ENCODE peak calls at places on chromosome 4, in seven cellular contexts. One of them, this sample, is unnamed.

GRCh38 chr4:25795566-25796454 is 67.0 kb downstream of the SEL1L3 start:
- DNase-seq in AG04449: peak; percentile 53
- DNase-seq in aorta: no peak
- DNase-seq in tibial artery: no peak
- DNase-seq in substantia nigra: no peak
- DNase-seq in GM23338: peak; percentile 78
- DNase-seq in T-helper 1 cell: no peak
- DNase-seq in this sample: no peak

GRCh38 chr4:26060286-26060685 is 146.3 kb downstream of the SMIM20 start:
- DNase-seq in tibial artery: no peak
- DNase-seq in AG04449: no peak
- DNase-seq in substantia nigra: no peak
- DNase-seq in GM23338: no peak
- DNase-seq in T-helper 1 cell: no peak
- DNase-seq in aorta: no peak
- DNase-seq in this sample: no peak

GRCh38 chr4:10077492-10078335 is 38.9 kb downstream of the WDR1 start:
- DNase-seq in AG04449: no peak
- DNase-seq in T-helper 1 cell: no peak
- DNase-seq in GM23338: no peak
- DNase-seq in tibial artery: peak; percentile 54
- DNase-seq in aorta: peak; percentile 76
- DNase-seq in substantia nigra: no peak
- DNase-seq in this sample: no peak

GRCh38 chr4:102623622-102624021 is 122.5 kb downstream of the NFKB1 start:
- DNase-seq in AG04449: no peak
- DNase-seq in GM23338: peak; percentile 57
- DNase-seq in substantia nigra: no peak
- DNase-seq in T-helper 1 cell: no peak
- DNase-seq in aorta: no peak
- DNase-seq in tibial artery: no peak
- DNase-seq in this sample: peak; percentile 54

GRCh38 chr4:165470009-165470408 is 91.2 kb downstream of the CPE start:
- DNase-seq in GM23338: no peak
- DNase-seq in tibial artery: no peak
- DNase-seq in AG04449: no peak
- DNase-seq in aorta: no peak
- DNase-seq in substantia nigra: no peak
- DNase-seq in T-helper 1 cell: no peak
- DNase-seq in this sample: no peak

GRCh38 chr4:122833999-122834398 is 7.4 kb downstream of the FGF2 start:
- DNase-seq in AG04449: no peak
- DNase-seq in T-helper 1 cell: no peak
- DNase-seq in substantia nigra: no peak
- DNase-seq in aorta: no peak
- DNase-seq in GM23338: peak; percentile 45
- DNase-seq in tibial artery: no peak
- DNase-seq in this sample: no peak

GRCh38 chr4:78642934-78643333 is 91.4 kb downstream of the ANXA3 start:
- DNase-seq in AG04449: no peak
- DNase-seq in tibial artery: no peak
- DNase-seq in aorta: no peak
- DNase-seq in substantia nigra: no peak
- DNase-seq in T-helper 1 cell: no peak
- DNase-seq in GM23338: no peak
- DNase-seq in this sample: no peak

GRCh38 chr4:72383439-72383838 is 185.6 kb downstream of the ADAMTS3 start:
- DNase-seq in substantia nigra: no peak
- DNase-seq in tibial artery: no peak
- DNase-seq in GM23338: no peak
- DNase-seq in AG04449: no peak
- DNase-seq in T-helper 1 cell: no peak
- DNase-seq in aorta: no peak
- DNase-seq in this sample: no peak

GRCh38 chr4:125313989-125314602 is 659 bp upstream of the FAT4 start:
- DNase-seq in tibial artery: no peak
- DNase-seq in T-helper 1 cell: no peak
- DNase-seq in substantia nigra: no peak
- DNase-seq in AG04449: no peak
- DNase-seq in GM23338: peak; percentile 19
- DNase-seq in aorta: no peak
- DNase-seq in this sample: no peak

GRCh38 chr4:28093071-28093470 is 1232.4 kb downstream of the STIM2 start:
- DNase-seq in T-helper 1 cell: no peak
- DNase-seq in tibial artery: no peak
- DNase-seq in aorta: no peak
- DNase-seq in AG04449: no peak
- DNase-seq in substantia nigra: no peak
- DNase-seq in GM23338: no peak
- DNase-seq in this sample: no peak

GRCh38 chr4:185638548-185639301 is 103.4 kb upstream of the PDLIM3 start:
- DNase-seq in GM23338: peak; percentile 59
- DNase-seq in aorta: peak; percentile 80
- DNase-seq in AG04449: no peak
- DNase-seq in T-helper 1 cell: no peak
- DNase-seq in substantia nigra: no peak
- DNase-seq in tibial artery: no peak
- DNase-seq in this sample: no peak

GRCh38 chr4:2688281-2688680 is 67.9 kb downstream of the TNIP2 start:
- DNase-seq in substantia nigra: no peak
- DNase-seq in tibial artery: no peak
- DNase-seq in aorta: peak; percentile 26
- DNase-seq in GM23338: no peak
- DNase-seq in T-helper 1 cell: no peak
- DNase-seq in AG04449: no peak
- DNase-seq in this sample: no peak

This sample was measured in globus pallidus.